ENCODE peak calls at places on chromosome 2, in four cellular contexts. One of them, this sample, is unnamed.

GRCh38 chr2:62410015-62410453 is 96.0 kb downstream of the TMEM17 start:
- DNase-seq in NCI-H510A: no peak
- DNase-seq in stimulated activated CD4-positive, alpha-beta T cell treated with anti-CD3 and anti-CD28 coated beads, Interleukin-12 subunit alpha, Interleukin-12 subunit beta, amount 100 ng/mL, for 48 hours: no peak
- DNase-seq in cerebellum: no peak
- DNase-seq in this sample: no peak

GRCh38 chr2:239337122-239337876 is 63.5 kb downstream of the HDAC4 start:
- DNase-seq in NCI-H510A: no peak
- DNase-seq in stimulated activated CD4-positive, alpha-beta T cell treated with anti-CD3 and anti-CD28 coated beads, Interleukin-12 subunit alpha, Interleukin-12 subunit beta, amount 100 ng/mL, for 48 hours: no peak
- DNase-seq in cerebellum: peak; percentile 75
- DNase-seq in this sample: no peak

GRCh38 chr2:23484163-23484740 is 99.3 kb downstream of the KLHL29 start:
- DNase-seq in NCI-H510A: no peak
- DNase-seq in stimulated activated CD4-positive, alpha-beta T cell treated with anti-CD3 and anti-CD28 coated beads, Interleukin-12 subunit alpha, Interleukin-12 subunit beta, amount 100 ng/mL, for 48 hours: no peak
- DNase-seq in cerebellum: no peak
- DNase-seq in this sample: no peak

GRCh38 chr2:165198181-165198580 is 5.7 kb downstream of the SCN3A start:
- DNase-seq in NCI-H510A: no peak
- DNase-seq in stimulated activated CD4-positive, alpha-beta T cell treated with anti-CD3 and anti-CD28 coated beads, Interleukin-12 subunit alpha, Interleukin-12 subunit beta, amount 100 ng/mL, for 48 hours: no peak
- DNase-seq in cerebellum: no peak
- DNase-seq in this sample: no peak

GRCh38 chr2:174573621-174574081 is 24.0 kb downstream of the WIPF1 start:
- DNase-seq in NCI-H510A: no peak
- DNase-seq in stimulated activated CD4-positive, alpha-beta T cell treated with anti-CD3 and anti-CD28 coated beads, Interleukin-12 subunit alpha, Interleukin-12 subunit beta, amount 100 ng/mL, for 48 hours: no peak
- DNase-seq in cerebellum: no peak
- DNase-seq in this sample: no peak

GRCh38 chr2:241272722-241273551 is 42.5 kb downstream of the HDLBP start:
- DNase-seq in NCI-H510A: no peak
- DNase-seq in stimulated activated CD4-positive, alpha-beta T cell treated with anti-CD3 and anti-CD28 coated beads, Interleukin-12 subunit alpha, Interleukin-12 subunit beta, amount 100 ng/mL, for 48 hours: no peak
- DNase-seq in cerebellum: peak; percentile 49
- DNase-seq in this sample: peak; percentile 70

GRCh38 chr2:230722207-230722606 is 9.6 kb downstream of the CAB39 start:
- DNase-seq in NCI-H510A: no peak
- DNase-seq in stimulated activated CD4-positive, alpha-beta T cell treated with anti-CD3 and anti-CD28 coated beads, Interleukin-12 subunit alpha, Interleukin-12 subunit beta, amount 100 ng/mL, for 48 hours: no peak
- DNase-seq in cerebellum: no peak
- DNase-seq in this sample: no peak

GRCh38 chr2:6877402-6878305 is at the start of gene RSAD2:
- DNase-seq in NCI-H510A: peak; percentile 37
- DNase-seq in stimulated activated CD4-positive, alpha-beta T cell treated with anti-CD3 and anti-CD28 coated beads, Interleukin-12 subunit alpha, Interleukin-12 subunit beta, amount 100 ng/mL, for 48 hours: peak; percentile 38
- DNase-seq in cerebellum: no peak
- DNase-seq in this sample: no peak

GRCh38 chr2:85729825-85730510 is 23.8 kb upstream of the ATOH8 start:
- DNase-seq in NCI-H510A: no peak
- DNase-seq in stimulated activated CD4-positive, alpha-beta T cell treated with anti-CD3 and anti-CD28 coated beads, Interleukin-12 subunit alpha, Interleukin-12 subunit beta, amount 100 ng/mL, for 48 hours: no peak
- DNase-seq in cerebellum: no peak
- DNase-seq in this sample: no peak

GRCh38 chr2:166234112-166234846 is 106.5 kb upstream of the SCN1A start:
- DNase-seq in NCI-H510A: no peak
- DNase-seq in stimulated activated CD4-positive, alpha-beta T cell treated with anti-CD3 and anti-CD28 coated beads, Interleukin-12 subunit alpha, Interleukin-12 subunit beta, amount 100 ng/mL, for 48 hours: no peak
- DNase-seq in cerebellum: no peak
- DNase-seq in this sample: peak; percentile 38

GRCh38 chr2:173249661-173250641 is 104.7 kb upstream of the CDCA7 start:
- DNase-seq in NCI-H510A: no peak
- DNase-seq in stimulated activated CD4-positive, alpha-beta T cell treated with anti-CD3 and anti-CD28 coated beads, Interleukin-12 subunit alpha, Interleukin-12 subunit beta, amount 100 ng/mL, for 48 hours: no peak
- DNase-seq in cerebellum: no peak
- DNase-seq in this sample: peak; percentile 61

GRCh38 chr2:99380376-99381010 is 43.3 kb downstream of the EIF5B start:
- DNase-seq in NCI-H510A: no peak
- DNase-seq in stimulated activated CD4-positive, alpha-beta T cell treated with anti-CD3 and anti-CD28 coated beads, Interleukin-12 subunit alpha, Interleukin-12 subunit beta, amount 100 ng/mL, for 48 hours: no peak
- DNase-seq in cerebellum: no peak
- DNase-seq in this sample: no peak

GRCh38 chr2:170711774-170712652 is 3.1 kb upstream of the SP5 start:
- DNase-seq in NCI-H510A: peak; percentile 79
- DNase-seq in stimulated activated CD4-positive, alpha-beta T cell treated with anti-CD3 and anti-CD28 coated beads, Interleukin-12 subunit alpha, Interleukin-12 subunit beta, amount 100 ng/mL, for 48 hours: no peak
- DNase-seq in cerebellum: no peak
- DNase-seq in this sample: peak; percentile 57

GRCh38 chr2:86079981-86080911 is 25.4 kb downstream of the POLR1A start:
- DNase-seq in NCI-H510A: peak; percentile 19
- DNase-seq in stimulated activated CD4-positive, alpha-beta T cell treated with anti-CD3 and anti-CD28 coated beads, Interleukin-12 subunit alpha, Interleukin-12 subunit beta, amount 100 ng/mL, for 48 hours: peak; percentile 71
- DNase-seq in cerebellum: peak; percentile 27
- DNase-seq in this sample: peak; percentile 87

GRCh38 chr2:109422758-109423500 is 190.8 kb downstream of the SEPTIN10 start:
- DNase-seq in NCI-H510A: no peak
- DNase-seq in stimulated activated CD4-positive, alpha-beta T cell treated with anti-CD3 and anti-CD28 coated beads, Interleukin-12 subunit alpha, Interleukin-12 subunit beta, amount 100 ng/mL, for 48 hours: no peak
- DNase-seq in cerebellum: no peak
- DNase-seq in this sample: no peak

GRCh38 chr2:2728635-2729034 is 397.6 kb upstream of the MYT1L start:
- DNase-seq in NCI-H510A: no peak
- DNase-seq in stimulated activated CD4-positive, alpha-beta T cell treated with anti-CD3 and anti-CD28 coated beads, Interleukin-12 subunit alpha, Interleukin-12 subunit beta, amount 100 ng/mL, for 48 hours: no peak
- DNase-seq in cerebellum: no peak
- DNase-seq in this sample: no peak

GRCh38 chr2:954687-955000 is 4.0 kb downstream of the SNTG2 start:
- DNase-seq in NCI-H510A: no peak
- DNase-seq in stimulated activated CD4-positive, alpha-beta T cell treated with anti-CD3 and anti-CD28 coated beads, Interleukin-12 subunit alpha, Interleukin-12 subunit beta, amount 100 ng/mL, for 48 hours: no peak
- DNase-seq in cerebellum: no peak
- DNase-seq in this sample: no peak

GRCh38 chr2:64675860-64676259 is 22.1 kb upstream of the SERTAD2 start:
- DNase-seq in NCI-H510A: no peak
- DNase-seq in stimulated activated CD4-positive, alpha-beta T cell treated with anti-CD3 and anti-CD28 coated beads, Interleukin-12 subunit alpha, Interleukin-12 subunit beta, amount 100 ng/mL, for 48 hours: peak; percentile 69
- DNase-seq in cerebellum: no peak
- DNase-seq in this sample: no peak